ENCODE peak calls at places on chromosomes 12 and 14, in four cellular contexts. T is Right ventricle myocardium superior; W is stimulated activated naive CD8-positive, alpha-beta T cell treated with anti-CD3 and anti-CD28 coated beads, Interleukin-15, amount 100 ng/mL, for 72 hours; I is heart right ventricle. K is an unnamed sample.
A peak's percentile ranks its signal among the peaks of the same experiment; 100 is the strongest.

GRCh38 chr12:66251049-66251448 is 51.2 kb upstream of the HELB start:
- ATAC-seq in W (no peak), T (no peak), I (no peak), K (no peak)

GRCh38 chr12:47488888-47489287 is 216.9 kb downstream of the RPAP3 start:
- ATAC-seq in I (no peak), T (no peak), W (no peak), K (no peak)

GRCh38 chr12:52884526-52885293 is 20.2 kb downstream of the KRT8 start:
- ATAC-seq in I (peak; percentile 77), W (peak; percentile 91), T (peak; percentile 86), K (peak; percentile 56)

GRCh38 chr12:123614531-123614930 is 12.6 kb downstream of the DDX55 start:
- ATAC-seq in I (no peak), T (no peak), W (no peak), K (no peak)

GRCh38 chr12:84507914-84508313 is 404.7 kb downstream of the SLC6A15 start:
- ATAC-seq in I (peak; percentile 34), W (no peak), T (peak; percentile 78), K (no peak)

GRCh38 chr14:96246535-96246839 is 9.5 kb upstream of the BDKRB1 start:
- ATAC-seq in I (no peak), W (no peak), T (no peak), K (peak; percentile 79)

GRCh38 chr12:101671157-101671791 is 26.2 kb upstream of the CHPT1 start:
- ATAC-seq in I (no peak), W (peak; percentile 94), T (peak; percentile 69), K (peak; percentile 42)

GRCh38 chr14:76456200-76456599 is 80.3 kb downstream of the ESRRB start:
- ATAC-seq in T (no peak), W (peak; percentile 62), I (no peak), K (no peak)